ENCODE peak calls at places on chromosome 21, in seven cellular contexts. H, E, J, R, Q, Y and N are unnamed samples.

GRCh38 chr21:25887166-25887565 is 152.4 kb downstream of the GABPA start:
- DNase-seq in H (no peak), E (no peak), J (no peak), R (no peak), Q (no peak), Y (no peak), N (no peak)

GRCh38 chr21:42653492-42654061 is at the start of gene PDE9A:
- DNase-seq in H (no peak), E (no peak), J (no peak), R (no peak), Q (no peak), Y (no peak), N (peak; percentile 31)

GRCh38 chr21:15967661-15968060 is 237.9 kb downstream of the USP25 start:
- DNase-seq in H (no peak), E (no peak), J (no peak), R (no peak), Q (no peak), Y (no peak), N (no peak)

GRCh38 chr21:42056996-42057689 is 14.0 kb upstream of the UMODL1 start:
- DNase-seq in H (no peak), E (no peak), J (no peak), R (no peak), Q (no peak), Y (no peak), N (peak; percentile 50)

GRCh38 chr21:15297829-15298228 is 233.0 kb upstream of the NRIP1 start:
- DNase-seq in H (no peak), E (no peak), J (no peak), R (no peak), Q (no peak), Y (no peak), N (no peak)

GRCh38 chr21:15908187-15908586 is 178.4 kb downstream of the USP25 start:
- DNase-seq in H (no peak), E (no peak), J (no peak), R (no peak), Q (no peak), Y (no peak), N (no peak)

GRCh38 chr21:37219766-37220432 is 47.2 kb downstream of the VPS26C start:
- DNase-seq in H (no peak), E (no peak), J (no peak), R (no peak), Q (no peak), Y (no peak), N (no peak)

GRCh38 chr21:33478858-33479678 is 706 bp downstream of the TMEM50B start:
- DNase-seq in H (no peak), E (no peak), J (no peak), R (no peak), Q (peak; percentile 68), Y (peak; percentile 6), N (peak; percentile 70)

GRCh38 chr21:33033094-33033951 is 7.6 kb downstream of the OLIG2 start:
- DNase-seq in H (no peak), E (no peak), J (no peak), R (no peak), Q (no peak), Y (no peak), N (no peak)

GRCh38 chr21:24895885-24896734 is 711.2 kb downstream of the MRPL39 start:
- DNase-seq in H (no peak), E (no peak), J (no peak), R (no peak), Q (peak; percentile 52), Y (no peak), N (no peak)

GRCh38 chr21:38234395-38235142 is 22.2 kb upstream of the KCNJ15 start:
- DNase-seq in H (no peak), E (no peak), J (peak; percentile 8), R (no peak), Q (no peak), Y (no peak), N (no peak)

GRCh38 chr21:35943752-35944151 is 116.6 kb downstream of the SETD4 start:
- DNase-seq in H (no peak), E (no peak), J (no peak), R (no peak), Q (no peak), Y (no peak), N (no peak)

GRCh38 chr21:38544681-38545080 is 46.4 kb upstream of the ERG start:
- DNase-seq in H (no peak), E (no peak), J (no peak), R (no peak), Q (no peak), Y (no peak), N (no peak)

GRCh38 chr21:41643246-41643966 is 123.4 kb downstream of the RIPK4 start:
- DNase-seq in H (no peak), E (no peak), J (no peak), R (no peak), Q (no peak), Y (no peak), N (no peak)

GRCh38 chr21:38912355-38912619 is 106.6 kb downstream of the ETS2 start:
- DNase-seq in H (no peak), E (no peak), J (no peak), R (no peak), Q (no peak), Y (no peak), N (no peak)

GRCh38 chr21:45034556-45035476 is 39.6 kb upstream of the ADARB1 start:
- DNase-seq in H (no peak), E (no peak), J (no peak), R (no peak), Q (no peak), Y (no peak), N (no peak)
- H3K4me1 ChIP-seq in H (peaks cover 2% of the 10 kb centered on the region), E (no peaks in the 10 kb centered on the region), J (peaks cover 67% of the 10 kb centered on the region), R (peaks cover 61% of the 10 kb centered on the region), Q (no peaks in the 10 kb centered on the region), Y (peaks cover 46% of the 10 kb centered on the region), N (peaks cover 23% of the 10 kb centered on the region)

DNA sequence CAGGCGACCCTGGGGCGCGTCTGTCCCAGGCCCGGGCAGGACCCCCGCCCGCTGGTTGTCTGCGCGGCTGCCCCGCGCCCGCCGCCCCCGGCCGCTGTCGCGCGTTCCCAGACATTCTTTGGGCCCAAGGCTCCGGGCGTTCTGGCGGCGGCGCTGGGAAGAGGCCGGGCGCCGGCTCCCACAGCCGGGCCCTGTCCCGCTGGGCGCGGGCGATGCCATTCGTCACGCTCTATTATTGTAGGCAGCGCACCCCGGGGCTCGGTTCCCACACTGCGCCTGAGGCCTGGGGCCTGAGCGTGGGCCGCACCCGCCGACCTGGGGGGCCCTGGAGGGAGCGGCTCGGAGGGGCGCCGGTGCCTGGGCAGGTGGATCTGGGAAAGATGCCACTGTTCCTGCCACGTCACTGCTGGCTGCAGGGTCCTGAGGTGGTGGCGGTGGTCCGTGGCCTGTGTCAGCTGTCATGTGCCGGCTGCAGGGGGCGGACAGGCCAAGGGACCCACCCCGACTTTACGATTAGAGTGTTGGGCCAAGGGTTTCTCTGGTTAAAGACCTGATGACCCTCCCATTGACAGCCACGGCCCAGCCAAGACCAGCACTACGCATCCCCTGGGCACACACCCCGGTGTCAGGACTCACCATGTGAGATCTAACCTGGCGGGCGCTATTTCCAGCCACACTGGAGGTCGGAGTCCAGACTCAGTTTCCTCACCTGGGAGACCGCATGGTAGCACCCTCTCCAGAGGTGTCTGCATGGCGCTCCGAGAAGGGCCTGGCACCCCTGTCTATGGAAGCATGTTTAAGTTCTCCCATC is 55.1 kb upstream of the ADARB1 start:
- DNase-seq in H (no peak), E (no peak), J (no peak), R (no peak), Q (no peak), Y (no peak), N (peak; percentile 68)
- H3K4me3 ChIP-seq in H (no peak overlapping the region), E (no peak overlapping the region), J (peak overlapping the region; percentile 65), R (peak overlapping the region; percentile 39), Q (no peak overlapping the region), Y (peak overlapping the region; percentile 49), N (peak overlapping the region; percentile 60)

GRCh38 chr21:45334591-45335081 is 46.9 kb upstream of the POFUT2 start:
- DNase-seq in H (no peak), E (no peak), J (no peak), R (no peak), Q (no peak), Y (no peak), N (no peak)

GRCh38 chr21:45332981-45333582 is 45.4 kb upstream of the POFUT2 start:
- DNase-seq in H (no peak), E (no peak), J (no peak), R (no peak), Q (no peak), Y (no peak), N (no peak)

GRCh38 chr21:45335151-45335760 is 47.6 kb upstream of the POFUT2 start:
- DNase-seq in H (no peak), E (no peak), J (no peak), R (no peak), Q (no peak), Y (no peak), N (no peak)

GRCh38 chr21:45333583-45334121 is 46.0 kb upstream of the POFUT2 start:
- DNase-seq in H (no peak), E (no peak), J (no peak), R (no peak), Q (no peak), Y (no peak), N (no peak)

DNA sequence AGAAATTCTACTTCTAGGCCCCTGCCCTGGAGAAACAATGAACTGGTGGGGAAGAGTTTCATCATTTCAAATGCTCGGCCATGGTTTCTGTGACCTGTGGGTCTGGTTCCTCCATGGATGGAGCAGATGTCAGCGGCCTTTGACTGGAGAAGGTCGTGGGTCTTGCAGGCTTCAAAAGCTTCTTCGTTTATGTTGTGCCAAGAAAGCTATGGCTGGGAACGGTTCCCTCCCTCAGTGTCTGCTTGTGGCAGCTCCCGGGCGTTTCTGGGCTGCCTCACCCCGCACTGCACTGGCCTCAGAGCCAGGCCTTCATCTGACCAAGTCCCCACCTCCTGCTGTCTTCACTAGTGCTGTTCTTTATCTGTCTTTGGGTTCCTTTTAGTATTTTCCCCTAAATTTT is 46.4 kb upstream of the POFUT2 start:
- DNase-seq in H (no peak), E (no peak), J (no peak), R (no peak), Q (no peak), Y (no peak), N (no peak)
- H3K4me1 ChIP-seq in H (peaks cover 11% of the 10 kb centered on the region), E (peaks cover 59% of the 10 kb centered on the region), J (peaks cover 20% of the 10 kb centered on the region), R (peaks cover 25% of the 10 kb centered on the region), Q (no peaks in the 10 kb centered on the region), Y (no peaks in the 10 kb centered on the region), N (no peaks in the 10 kb centered on the region)

GRCh38 chr21:34881421-34881820 is 167.7 kb downstream of the RUNX1 start:
- DNase-seq in H (no peak), E (no peak), J (peak; percentile 31), R (no peak), Q (no peak), Y (no peak), N (no peak)

GRCh38 chr21:34877485-34878128 is 171.5 kb downstream of the RUNX1 start:
- DNase-seq in H (no peak), E (no peak), J (no peak), R (no peak), Q (no peak), Y (no peak), N (no peak)

GRCh38 chr21:34878501-34878900 is 170.6 kb downstream of the RUNX1 start:
- DNase-seq in H (no peak), E (no peak), J (no peak), R (no peak), Q (no peak), Y (no peak), N (no peak)

GRCh38 chr21:34880401-34880800 is 168.7 kb downstream of the RUNX1 start:
- DNase-seq in H (no peak), E (no peak), J (peak; percentile 57), R (no peak), Q (no peak), Y (no peak), N (no peak)

DNA sequence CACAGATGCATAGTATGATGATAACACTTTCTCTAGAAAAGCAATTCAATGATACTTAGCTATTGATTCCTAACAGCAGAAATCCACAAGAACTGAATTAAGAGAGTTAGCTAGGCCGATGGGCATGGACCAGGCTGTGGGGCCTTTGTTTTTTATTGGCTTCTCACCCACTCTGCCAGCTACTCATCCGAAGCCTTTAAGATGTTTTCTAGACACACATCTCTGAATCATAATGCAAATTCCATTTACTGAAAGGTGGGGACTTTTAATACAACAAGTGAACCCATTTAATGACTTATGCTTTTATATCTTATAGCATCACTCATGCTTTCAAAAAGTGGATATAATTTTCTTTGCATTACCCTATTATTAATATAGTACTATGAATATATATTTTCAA is 170.2 kb downstream of the RUNX1 start:
- DNase-seq in H (no peak), E (no peak), J (no peak), R (no peak), Q (no peak), Y (no peak), N (no peak)
- H3K4me3 ChIP-seq in H (no peak overlapping the region), E (peak overlapping the region; percentile 26), J (no peak overlapping the region), R (no peak overlapping the region), Q (no peak overlapping the region), Y (no peak overlapping the region), N (no peak overlapping the region)